ENCODE peak calls at places on chromosomes 7 and 10, in five cellular contexts. A, O, D, C and J are unnamed samples.

GRCh38 chr10:114821915-114822770 is 563 bp downstream of the FHIP2A start:
- DNase-seq in A (peak), O (peak), D (peak), C (peak), J (no peak)

GRCh38 chr7:28627263-28627653 is 214.9 kb downstream of the CREB5 start:
- DNase-seq in A (no peak), O (no peak), D (no peak), C (no peak), J (no peak)

GRCh38 chr7:150927954-150928340 is 50.2 kb downstream of the KCNH2 start:
- DNase-seq in A (no peak), O (peak), D (no peak), C (peak), J (no peak)

GRCh38 chr10:89100680-89101079 is 106.4 kb downstream of the CH25H start:
- DNase-seq in A (no peak), O (no peak), D (no peak), C (no peak), J (no peak)

GRCh38 chr7:110001254-110001938 is 1089.5 kb upstream of the LRRN3 start:
- DNase-seq in A (no peak), O (no peak), D (no peak), C (no peak), J (no peak)

GRCh38 chr10:12940791-12941190 is 60.7 kb downstream of the CCDC3 start:
- DNase-seq in A (no peak), O (no peak), D (no peak), C (no peak), J (no peak)

GRCh38 chr7:28830831-28831230 is 127.3 kb downstream of the TRIL start:
- DNase-seq in A (no peak), O (no peak), D (no peak), C (no peak), J (no peak)

GRCh38 chr10:73759512-73760115 is 15.4 kb downstream of the SEC24C start:
- DNase-seq in A (peak), O (no peak), D (no peak), C (peak), J (no peak)

GRCh38 chr10:61000769-61001730 is 57.1 kb upstream of the RHOBTB1 start:
- DNase-seq in A (peak), O (peak), D (peak), C (peak), J (no peak)

GRCh38 chr7:54967384-54967783 is 51.4 kb upstream of the EGFR start:
- DNase-seq in A (no peak), O (no peak), D (no peak), C (peak), J (no peak)

GRCh38 chr10:128419466-128420019 is 293.3 kb upstream of the MKI67 start:
- DNase-seq in A (no peak), O (no peak), D (no peak), C (no peak), J (no peak)

GRCh38 chr7:21218155-21218554 is 209.7 kb upstream of the SP4 start:
- DNase-seq in A (no peak), O (no peak), D (no peak), C (no peak), J (no peak)

GRCh38 chr7:33904680-33905388 is 505 bp upstream of the BMPER start:
- DNase-seq in A (peak), O (no peak), D (peak), C (peak), J (no peak)